ENCODE peak calls at places on chromosomes 6 and 20, in four cellular contexts. One of them, this sample, is unnamed.

GRCh38 chr6:11317885-11318771 is 85.7 kb upstream of the NEDD9 start:
- DNase-seq in spleen: no peak
- DNase-seq in suprapubic skin: no peak
- DNase-seq in neural crest cell: no peak
- DNase-seq in this sample: no peak

GRCh38 chr6:26743157-26743821 is 83.7 kb upstream of the ZNF322 start:
- DNase-seq in spleen: no peak
- DNase-seq in suprapubic skin: peak
- DNase-seq in neural crest cell: no peak
- DNase-seq in this sample: peak

GRCh38 chr6:50185006-50185405 is 135.3 kb upstream of the DEFB112 start:
- DNase-seq in spleen: no peak
- DNase-seq in suprapubic skin: no peak
- DNase-seq in neural crest cell: no peak
- DNase-seq in this sample: no peak

GRCh38 chr6:44076366-44077200 is 50.7 kb downstream of the MRPL14 start:
- DNase-seq in spleen: no peak
- DNase-seq in suprapubic skin: no peak
- DNase-seq in neural crest cell: peak
- DNase-seq in this sample: peak

GRCh38 chr6:788058-788457 is 95.1 kb upstream of the EXOC2 start:
- DNase-seq in spleen: no peak
- DNase-seq in suprapubic skin: no peak
- DNase-seq in neural crest cell: no peak
- DNase-seq in this sample: no peak

GRCh38 chr6:110864816-110865215 is 9.8 kb upstream of the AMD1 start:
- DNase-seq in spleen: no peak
- DNase-seq in suprapubic skin: no peak
- DNase-seq in neural crest cell: no peak
- DNase-seq in this sample: no peak

GRCh38 chr6:35034411-35035171 is 106.5 kb downstream of the TCP11 start:
- DNase-seq in spleen: no peak
- DNase-seq in suprapubic skin: no peak
- DNase-seq in neural crest cell: no peak
- DNase-seq in this sample: no peak

GRCh38 chr20:25378884-25379733 is 11.5 kb downstream of the ABHD12 start:
- DNase-seq in spleen: no peak
- DNase-seq in suprapubic skin: no peak
- DNase-seq in neural crest cell: no peak
- DNase-seq in this sample: no peak

GRCh38 chr6:44256291-44257006 is 879 bp downstream of the SLC35B2 start:
- DNase-seq in spleen: peak
- DNase-seq in suprapubic skin: no peak
- DNase-seq in neural crest cell: no peak
- DNase-seq in this sample: no peak

DNA sequence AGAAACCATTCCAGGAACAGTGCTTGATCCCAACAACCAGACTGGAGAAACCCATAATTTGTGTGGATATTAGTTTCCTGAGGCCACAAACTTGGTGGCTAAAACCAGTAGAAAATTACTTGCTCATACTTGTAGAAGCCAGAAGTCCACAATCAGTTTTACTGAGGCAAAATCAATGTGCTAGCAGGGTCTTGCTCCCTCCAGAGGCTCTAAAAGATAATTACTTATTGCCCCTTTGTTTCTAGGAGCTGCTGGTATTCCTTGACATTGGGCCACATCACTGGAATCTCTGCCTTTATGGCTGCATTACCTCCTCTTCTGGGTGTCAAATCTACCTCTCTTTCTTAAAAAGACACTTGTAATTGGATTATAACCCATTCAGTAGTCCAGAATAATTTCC is 142.2 kb upstream of the SAMD5 start:
- DNase-seq in spleen: no peak
- DNase-seq in suprapubic skin: no peak
- DNase-seq in neural crest cell: no peak
- DNase-seq in this sample: no peak
- TF ChIP-seq CTCF in spleen: no peak
- TF ChIP-seq CTCF in suprapubic skin: no peak
- TF ChIP-seq CTCF in neural crest cell: no peak
- TF ChIP-seq CTCF in this sample: no peak

DNA sequence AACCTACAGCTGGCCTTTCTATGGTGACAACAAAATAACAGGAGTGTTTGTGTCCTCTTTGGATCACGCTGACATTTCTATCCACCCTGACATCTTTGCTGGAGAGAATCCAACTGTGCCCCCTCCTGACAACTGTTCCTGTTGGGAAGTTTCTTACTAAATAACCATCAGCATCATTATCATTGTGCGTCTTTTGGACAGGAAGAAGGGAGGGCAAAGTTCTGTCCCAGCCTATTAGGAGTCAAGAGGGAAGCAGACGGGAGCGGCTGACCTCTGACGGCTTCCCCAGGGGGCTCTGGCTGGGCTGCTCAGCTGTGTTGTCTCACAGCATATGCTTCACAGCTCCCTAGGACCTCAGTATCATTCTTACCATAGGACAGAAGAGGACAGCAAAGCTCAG is 196.0 kb upstream of the SULF2 start:
- DNase-seq in spleen: no peak
- DNase-seq in suprapubic skin: no peak
- DNase-seq in neural crest cell: no peak
- DNase-seq in this sample: peak
- TF ChIP-seq CTCF in spleen: no peak
- TF ChIP-seq CTCF in suprapubic skin: no peak
- TF ChIP-seq CTCF in neural crest cell: no peak
- TF ChIP-seq CTCF in this sample: no peak

GRCh38 chr6:25038300-25038699 is 102.5 kb upstream of the RIPOR2 start:
- DNase-seq in spleen: no peak
- DNase-seq in suprapubic skin: no peak
- DNase-seq in neural crest cell: no peak
- DNase-seq in this sample: no peak

GRCh38 chr6:25038992-25039391 is 103.2 kb upstream of the RIPOR2 start:
- DNase-seq in spleen: no peak
- DNase-seq in suprapubic skin: no peak
- DNase-seq in neural crest cell: no peak
- DNase-seq in this sample: no peak

GRCh38 chr6:25042984-25043725 is 107.4 kb upstream of the RIPOR2 start:
- DNase-seq in spleen: no peak
- DNase-seq in suprapubic skin: no peak
- DNase-seq in neural crest cell: no peak
- DNase-seq in this sample: no peak

GRCh38 chr6:25041676-25042598 is 106.2 kb upstream of the RIPOR2 start:
- DNase-seq in spleen: peak
- DNase-seq in suprapubic skin: no peak
- DNase-seq in neural crest cell: no peak
- DNase-seq in this sample: peak

GRCh38 chr6:25042599-25042936 is 106.8 kb upstream of the RIPOR2 start:
- DNase-seq in spleen: no peak
- DNase-seq in suprapubic skin: no peak
- DNase-seq in neural crest cell: no peak
- DNase-seq in this sample: no peak
- TF ChIP-seq CTCF in spleen: no peak
- TF ChIP-seq CTCF in suprapubic skin: no peak
- TF ChIP-seq CTCF in neural crest cell: no peak
- TF ChIP-seq CTCF in this sample: no peak

DNA sequence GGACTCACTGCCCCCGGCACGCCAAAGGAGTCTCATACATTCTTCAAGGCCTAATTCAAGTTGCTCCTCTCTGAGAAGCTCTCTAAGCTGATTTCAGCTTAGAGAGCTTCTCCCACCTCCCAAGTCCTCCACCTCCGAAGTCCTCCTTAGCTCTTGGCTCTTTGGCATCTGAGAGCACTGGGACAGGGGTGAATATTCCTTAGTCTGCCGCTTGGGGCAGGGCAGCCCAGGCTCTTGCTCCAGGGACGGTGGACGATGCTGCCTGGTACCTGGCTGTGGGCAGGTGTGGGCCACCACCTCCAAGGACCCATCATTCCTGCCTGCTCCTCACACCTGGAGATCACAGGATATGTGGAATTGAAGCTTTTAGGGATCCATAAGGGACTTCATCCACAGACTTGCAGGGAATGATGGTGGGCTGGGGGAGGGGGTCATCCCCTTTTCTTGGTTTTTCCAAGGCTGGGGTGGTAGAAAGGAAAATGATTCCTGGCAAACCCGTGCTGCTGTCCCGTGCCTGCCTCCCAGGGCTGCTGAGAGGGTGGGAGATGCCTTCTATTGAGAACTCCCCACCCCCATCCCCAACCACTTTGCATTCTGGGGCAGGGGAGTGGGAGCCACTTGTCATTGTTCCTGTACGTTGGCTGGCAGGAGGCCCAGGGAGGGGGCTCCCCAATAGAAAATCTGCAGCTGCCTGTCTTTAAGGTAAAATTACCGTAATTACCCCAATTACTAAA is 57.4 kb downstream of the ARHGAP40 start:
- DNase-seq in spleen: no peak
- DNase-seq in suprapubic skin: no peak
- DNase-seq in neural crest cell: peak
- DNase-seq in this sample: peak
- TF ChIP-seq CTCF in spleen: peak
- TF ChIP-seq CTCF in suprapubic skin: no peak
- TF ChIP-seq CTCF in neural crest cell: peak
- TF ChIP-seq CTCF in this sample: peak

GRCh38 chr6:116842374-116842947 is 13.6 kb upstream of the GPRC6A start:
- DNase-seq in spleen: no peak
- DNase-seq in suprapubic skin: no peak
- DNase-seq in neural crest cell: no peak
- DNase-seq in this sample: no peak

DNA sequence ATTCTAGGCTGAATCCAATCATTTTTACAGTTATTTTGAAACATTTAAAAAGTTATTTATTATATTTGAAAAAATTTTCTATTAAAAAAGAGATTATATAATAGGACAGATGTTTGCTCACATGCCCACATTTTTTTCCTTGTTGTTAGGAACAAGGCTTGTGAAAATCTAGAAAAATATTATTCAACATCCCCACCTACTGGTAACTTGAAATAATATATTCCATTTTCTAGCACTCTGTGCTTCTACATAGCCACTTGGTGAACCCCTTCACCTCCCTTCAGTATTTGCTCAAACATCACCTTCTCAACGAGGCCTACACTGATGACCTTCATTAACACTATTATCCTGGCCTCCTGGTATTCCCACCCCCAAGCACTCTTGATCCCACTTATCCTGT is 18.4 kb upstream of the GPRC6A start:
- DNase-seq in spleen: no peak
- DNase-seq in suprapubic skin: no peak
- DNase-seq in neural crest cell: no peak
- DNase-seq in this sample: no peak
- TF ChIP-seq CTCF in spleen: no peak
- TF ChIP-seq CTCF in suprapubic skin: no peak
- TF ChIP-seq CTCF in neural crest cell: peak
- TF ChIP-seq CTCF in this sample: peak

GRCh38 chr6:138454976-138455706 is 44.2 kb downstream of the NHSL1 start:
- DNase-seq in spleen: no peak
- DNase-seq in suprapubic skin: no peak
- DNase-seq in neural crest cell: no peak
- DNase-seq in this sample: no peak

GRCh38 chr6:138450445-138450844 is 46.4 kb downstream of the HEBP2 start:
- DNase-seq in spleen: no peak
- DNase-seq in suprapubic skin: no peak
- DNase-seq in neural crest cell: no peak
- DNase-seq in this sample: no peak

GRCh38 chr6:138451043-138451442 is 47.0 kb downstream of the HEBP2 start:
- DNase-seq in spleen: no peak
- DNase-seq in suprapubic skin: no peak
- DNase-seq in neural crest cell: no peak
- DNase-seq in this sample: no peak

GRCh38 chr6:138456393-138456775 is 42.9 kb downstream of the NHSL1 start:
- DNase-seq in spleen: no peak
- DNase-seq in suprapubic skin: no peak
- DNase-seq in neural crest cell: no peak
- DNase-seq in this sample: no peak

DNA sequence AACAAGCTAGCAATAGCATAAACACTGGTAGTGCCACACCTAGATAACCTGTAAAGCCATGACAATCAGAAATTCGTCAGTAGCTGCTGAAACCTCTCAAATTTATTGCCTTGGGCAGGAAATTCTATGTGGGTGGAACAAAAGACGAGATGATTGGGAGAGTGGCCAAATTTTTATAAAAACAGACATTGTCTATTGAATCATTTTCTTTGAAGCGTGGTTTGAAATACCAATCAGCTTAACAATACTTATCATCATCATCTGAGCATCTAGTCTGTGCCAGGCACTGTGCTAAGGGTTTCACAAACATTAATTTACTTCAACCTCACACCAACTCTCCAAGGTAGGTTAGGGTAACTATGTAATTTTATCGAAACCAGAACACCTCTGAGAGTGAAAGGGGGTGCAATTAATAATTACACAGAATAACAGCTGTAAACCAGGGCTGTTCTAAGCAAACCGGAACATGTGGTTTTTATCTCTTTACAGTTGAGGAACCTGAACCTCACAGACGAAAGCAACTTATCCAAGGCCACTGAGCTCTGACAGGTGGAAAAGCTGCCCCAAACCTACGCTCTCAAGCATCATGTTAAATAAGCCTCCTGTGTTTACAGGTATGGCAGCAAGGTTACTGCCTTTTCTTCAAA is 43.4 kb downstream of the NHSL1 start:
- DNase-seq in spleen: no peak
- DNase-seq in suprapubic skin: no peak
- DNase-seq in neural crest cell: no peak
- DNase-seq in this sample: no peak
- TF ChIP-seq CTCF in spleen: no peak
- TF ChIP-seq CTCF in suprapubic skin: no peak
- TF ChIP-seq CTCF in neural crest cell: no peak
- TF ChIP-seq CTCF in this sample: no peak

DNA sequence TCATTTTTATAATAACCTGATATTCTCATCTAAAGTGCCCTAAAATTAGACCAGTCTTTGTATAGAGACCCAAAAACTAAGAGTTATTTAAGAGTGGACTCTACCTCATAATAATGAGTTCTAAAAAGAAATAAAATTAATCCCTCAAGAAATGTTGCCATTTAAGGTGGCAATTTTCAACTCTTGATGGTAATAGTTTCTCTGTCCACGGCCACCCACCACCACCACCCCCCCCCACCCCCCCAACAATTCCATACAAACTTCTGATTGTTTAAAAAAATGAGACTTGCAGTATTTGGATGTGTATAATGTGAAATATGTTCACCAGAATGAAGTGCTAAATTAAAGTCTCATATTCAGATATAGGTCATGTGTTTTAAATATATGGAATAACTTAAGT is 2.4 kb downstream of the MAP7 start:
- DNase-seq in spleen: no peak
- DNase-seq in suprapubic skin: no peak
- DNase-seq in neural crest cell: no peak
- DNase-seq in this sample: no peak
- TF ChIP-seq CTCF in spleen: no peak
- TF ChIP-seq CTCF in suprapubic skin: no peak
- TF ChIP-seq CTCF in neural crest cell: no peak
- TF ChIP-seq CTCF in this sample: no peak

DNA sequence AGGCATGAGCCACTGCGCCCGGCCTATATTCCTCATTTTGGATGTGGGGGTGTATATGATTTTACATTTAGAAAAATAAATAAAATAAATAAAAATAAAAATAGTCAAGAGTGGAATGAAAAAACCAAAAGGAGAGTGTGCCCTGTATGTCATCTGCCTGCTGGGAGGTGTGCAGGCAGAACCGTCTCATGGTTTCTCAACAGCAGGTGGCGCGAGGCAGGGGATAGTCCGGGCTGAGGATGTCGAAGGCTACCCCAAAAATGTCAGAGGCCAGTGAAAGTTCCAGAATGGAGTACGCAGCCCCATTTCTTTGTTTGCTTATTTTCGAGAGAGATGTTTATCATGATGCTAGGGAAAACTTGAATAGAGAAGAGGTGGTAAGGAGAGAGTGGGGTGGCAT is 16.4 kb upstream of the KIF16B start:
- DNase-seq in spleen: no peak
- DNase-seq in suprapubic skin: no peak
- DNase-seq in neural crest cell: no peak
- DNase-seq in this sample: no peak
- TF ChIP-seq CTCF in spleen: no peak
- TF ChIP-seq CTCF in suprapubic skin: no peak
- TF ChIP-seq CTCF in neural crest cell: no peak
- TF ChIP-seq CTCF in this sample: no peak